ENCODE peak calls at places on chromosomes 5 and 9, in five cellular contexts. S is Caco-2, G is spleen, A is fibroblast of mammary gland, O is nephron progenitor cell. C is an unnamed sample.

GRCh38 chr5:175003531-175003930 is 279.1 kb downstream of the MSX2 start:
- DNase-seq in S (no peak), A (no peak), O (no peak), G (no peak), C (no peak)

GRCh38 chr5:169018980-169019379 is 282.0 kb downstream of the SLIT3 start:
- DNase-seq in S (no peak), A (no peak), O (no peak), G (no peak), C (no peak)

GRCh38 chr9:136242248-136242647 is 3.4 kb downstream of the QSOX2 start:
- DNase-seq in O (no peak), S (no peak), G (no peak), A (no peak), C (no peak)

GRCh38 chr5:159732220-159732619 is 184.1 kb upstream of the ADRA1B start:
- DNase-seq in O (no peak), S (no peak), A (no peak), G (no peak), C (no peak)

GRCh38 chr9:121075251-121076036 is 689 bp downstream of the CNTRL start:
- DNase-seq in A (peak), G (no peak), O (no peak), S (no peak), C (no peak)

GRCh38 chr9:23379842-23380241 is 446.2 kb downstream of the ELAVL2 start:
- DNase-seq in G (no peak), O (no peak), A (peak), S (no peak), C (no peak)

GRCh38 chr9:97176206-97176605 is 131.3 kb upstream of the CCDC180 start:
- DNase-seq in G (no peak), A (peak), S (no peak), O (no peak), C (no peak)

GRCh38 chr9:121776009-121776738 is 124.7 kb downstream of the DAB2IP start:
- DNase-seq in O (no peak), S (peak), G (peak), A (no peak), C (no peak)

GRCh38 chr5:179228341-179229121 is 116.7 kb downstream of the ADAMTS2 start:
- DNase-seq in G (peak), O (peak), A (no peak), S (peak), C (no peak)

DNA sequence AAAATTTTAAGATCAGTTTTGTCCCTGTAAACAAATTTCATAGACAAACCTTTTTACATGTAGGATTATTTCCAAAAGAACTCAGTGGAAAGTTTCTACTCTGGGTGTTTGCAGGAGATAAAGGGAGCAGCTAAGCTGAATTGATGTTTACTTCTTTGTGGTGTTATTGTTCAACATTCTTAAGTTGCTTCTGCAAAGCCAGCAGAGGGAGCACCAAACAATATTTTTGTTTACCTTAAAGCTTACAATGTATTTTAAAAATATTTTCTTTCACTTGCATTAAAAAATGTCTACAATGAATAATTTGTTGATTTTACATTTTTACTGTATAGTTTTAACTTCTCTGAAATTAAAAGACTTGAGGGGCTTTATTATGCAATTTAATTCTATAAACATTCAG is 135.5 kb downstream of the ATG10 start:
- DNase-seq in G (no peak), S (no peak), A (peak), O (no peak), C (no peak)
- TF ChIP-seq CTCF in G (no peak), S (peak), A (peak), O (peak), C (peak)

DNA sequence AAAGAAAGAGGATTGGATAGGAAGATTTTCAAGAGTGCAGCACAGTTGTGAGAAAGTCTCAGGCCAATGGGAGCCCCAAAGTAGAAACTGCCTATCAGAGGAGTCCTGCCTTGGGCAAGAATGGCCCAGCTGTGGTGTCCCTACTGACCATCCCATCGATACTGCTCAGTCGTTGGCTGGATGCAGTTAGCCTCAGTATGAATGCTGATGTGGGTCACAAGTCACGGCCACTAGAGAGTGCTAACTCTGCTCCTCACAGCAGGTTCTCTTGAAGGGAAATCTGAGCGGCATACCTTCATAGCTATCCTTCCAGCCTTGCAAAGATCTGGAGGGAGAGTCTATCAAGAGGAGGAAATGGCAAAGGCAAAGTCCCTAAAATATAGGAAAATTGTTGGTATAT is 11.6 kb upstream of the CETN3 start:
- DNase-seq in O (peak), S (peak), A (peak), G (no peak), C (no peak)
- TF ChIP-seq CTCF in O (no peak), S (peak), A (no peak), G (no peak), C (peak)

DNA sequence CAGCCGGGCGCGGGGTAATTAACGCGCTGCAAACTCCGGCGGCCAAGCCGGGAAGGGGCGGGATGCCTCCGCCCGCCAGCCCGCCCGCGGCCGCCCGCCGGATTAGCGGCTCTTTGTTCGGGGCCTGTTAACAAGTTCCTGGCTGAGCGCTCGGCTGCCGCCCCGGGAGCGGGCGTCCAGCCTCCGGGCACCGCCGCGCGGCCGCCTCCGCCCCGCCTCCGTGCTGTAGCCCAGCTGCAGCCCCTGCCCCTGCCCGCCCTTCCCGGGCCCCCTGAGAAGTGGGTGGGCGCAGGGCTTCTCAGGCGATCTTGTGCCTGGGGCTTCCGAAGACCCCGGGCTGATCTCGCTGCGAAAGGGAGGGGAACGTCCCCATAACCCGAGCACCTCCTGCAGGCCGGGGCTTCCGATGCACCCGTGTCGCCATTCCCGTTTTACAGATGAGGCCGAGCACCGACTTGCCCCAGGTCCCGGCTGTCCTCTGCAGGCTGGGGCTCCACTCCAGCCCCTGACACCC is 7.6 kb downstream of the UNC5A start:
- DNase-seq in O (peak), S (no peak), G (no peak), A (peak), C (no peak)
- TF ChIP-seq CTCF in O (peak), S (peak), G (no peak), A (peak), C (peak)

DNA sequence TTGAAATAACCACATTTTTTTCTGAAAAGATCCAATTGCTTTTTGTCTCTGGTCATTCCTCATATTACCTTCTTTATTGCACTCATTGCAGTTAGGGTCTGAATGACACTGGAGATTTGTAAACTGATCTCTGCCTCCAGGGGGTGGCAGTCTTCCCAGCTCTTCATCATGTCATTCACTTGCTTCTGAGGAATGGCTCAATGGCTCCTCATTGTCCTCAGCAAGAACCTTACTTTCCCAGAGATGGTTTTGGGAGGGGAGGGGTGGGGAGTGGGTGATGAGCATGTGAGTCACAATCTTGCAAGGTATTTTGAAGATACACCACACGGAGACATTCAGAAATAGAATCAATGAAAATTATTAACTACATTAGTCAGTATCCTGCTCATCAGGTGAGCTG is 159.8 kb upstream of the GAS1 start:
- DNase-seq in A (peak), O (no peak), G (no peak), S (no peak), C (no peak)
- TF ChIP-seq CTCF in A (peak), O (peak), G (no peak), S (no peak), C (no peak)

GRCh38 chr9:129619787-129620668 is 873 bp downstream of the C9orf50 start:
- DNase-seq in G (peak), S (no peak), O (peak), A (no peak), C (peak)
- TF ChIP-seq CTCF in G (no peak), S (no peak), O (no peak), A (no peak), C (peak)

DNA sequence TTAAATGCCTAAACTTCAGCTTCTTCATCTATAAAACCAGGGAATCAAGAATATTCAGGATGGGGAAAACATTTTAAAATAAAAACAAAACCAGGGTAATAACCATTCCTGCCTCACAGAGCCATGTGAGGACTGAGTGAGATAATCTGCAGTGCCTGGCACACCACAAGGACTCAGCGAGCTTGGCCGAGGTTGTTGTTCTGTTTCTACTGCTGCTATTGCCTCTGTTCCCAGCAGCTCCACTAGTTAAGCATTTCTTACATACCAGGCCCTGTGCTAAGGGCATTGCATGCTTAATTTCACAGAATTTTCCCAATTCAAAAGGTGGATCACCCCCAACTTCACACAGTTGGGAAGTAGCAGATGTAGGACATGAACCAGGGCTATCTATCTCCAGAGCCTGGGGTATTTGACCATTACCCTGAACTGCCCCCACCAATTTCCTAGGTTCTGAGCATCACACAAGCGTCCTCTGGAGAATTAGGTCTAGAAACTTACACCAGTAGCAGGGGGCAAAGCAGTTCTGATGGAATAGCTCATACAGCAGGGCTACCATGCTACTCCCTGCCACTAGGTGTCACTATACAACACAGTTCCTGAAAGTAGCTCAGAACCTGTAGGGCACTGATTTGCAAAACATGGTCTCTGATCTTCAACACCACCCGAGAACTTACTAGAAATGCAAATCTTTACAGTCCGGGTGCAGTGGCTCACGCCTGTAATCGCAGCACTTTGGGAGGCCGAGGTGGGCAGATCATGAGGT is 74.3 kb downstream of the LRSAM1 start:
- DNase-seq in A (peak), O (no peak), G (no peak), S (no peak), C (no peak)
- TF ChIP-seq CTCF in A (peak), O (peak), G (peak), S (peak), C (peak)

DNA sequence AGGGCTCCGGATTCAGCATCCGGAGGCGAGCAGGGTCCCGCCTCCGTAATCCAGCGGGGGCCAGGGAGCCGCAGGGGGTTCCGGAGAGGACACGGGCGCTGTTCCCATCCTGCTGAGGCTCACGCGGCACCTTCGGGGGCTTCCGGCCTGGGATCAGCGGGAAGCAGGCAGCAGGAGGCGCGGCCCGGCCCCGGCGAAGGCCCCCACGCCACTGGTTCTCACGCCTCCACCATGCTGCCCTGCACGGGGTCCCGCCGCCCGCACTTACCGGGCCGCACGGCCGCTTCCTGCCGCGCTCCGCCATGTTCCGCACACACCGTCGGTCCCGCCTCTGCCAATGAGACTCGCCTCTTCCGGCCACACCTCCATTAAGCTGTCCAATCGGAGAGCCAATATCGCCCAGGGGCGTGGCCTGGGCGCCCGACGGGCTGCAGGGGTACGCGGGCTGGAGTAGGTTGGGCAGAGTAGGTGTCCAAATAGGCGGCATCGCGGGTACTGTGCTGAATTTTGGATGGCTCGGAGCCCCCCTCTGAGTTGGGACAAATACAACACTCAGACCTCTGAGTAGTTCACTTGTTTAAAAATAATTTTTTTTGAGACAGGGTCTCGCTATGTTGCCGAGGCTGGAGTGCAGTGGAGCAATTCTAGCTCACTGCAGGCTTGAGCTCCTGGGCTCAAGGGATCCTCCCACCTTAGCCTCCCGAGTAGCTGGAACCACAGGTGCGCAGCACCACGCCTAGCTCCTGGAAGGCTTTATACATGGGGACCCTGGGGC is at the start of gene SPOUT1:
- DNase-seq in S (peak), O (peak), A (peak), G (peak), C (peak)
- TF ChIP-seq CTCF in S (no peak), O (no peak), A (no peak), G (no peak), C (no peak)

DNA sequence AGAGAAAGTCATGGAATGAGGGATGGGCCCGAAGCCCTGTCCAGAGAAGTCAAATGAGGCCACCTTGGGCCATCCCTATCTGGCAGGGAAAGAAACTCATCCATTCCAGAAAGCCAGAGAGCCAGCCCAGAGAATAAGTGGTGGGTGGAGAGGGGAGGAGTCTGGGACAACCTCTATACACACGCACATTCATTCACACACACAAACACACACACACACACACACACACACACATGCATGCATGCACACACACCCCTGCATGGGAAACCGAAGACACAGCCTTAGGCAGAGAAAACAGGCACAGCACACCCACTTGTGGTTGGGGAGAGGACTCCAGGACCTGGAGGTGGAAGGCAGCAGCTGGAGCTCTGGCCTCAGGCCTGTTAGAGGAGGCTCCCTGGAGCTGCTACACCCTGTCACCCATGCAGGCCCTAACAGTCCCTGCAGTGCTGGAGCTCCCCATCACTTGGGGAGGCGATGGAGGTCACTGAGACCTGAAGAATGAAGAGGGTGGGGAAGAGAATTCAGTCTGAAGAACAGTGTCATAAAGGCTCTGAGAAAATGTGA is 38.0 kb downstream of the TGFBI start:
- DNase-seq in G (no peak), A (peak), S (peak), O (no peak), C (no peak)
- TF ChIP-seq CTCF in G (no peak), A (peak), S (peak), O (no peak), C (no peak)